ENCODE peak calls at places on chromosomes 16 and 17, in four cellular contexts. M is AG04449, W is cardiac fibroblast, K is GM12865. T is an unnamed sample.

GRCh38 chr17:82819015-82819414 is 20.8 kb downstream of the ZNF750 start:
- DNase-seq in M (no peak), W (no peak), K (no peak), T (no peak)

GRCh38 chr16:74743668-74744299 is 30.8 kb downstream of the FA2H start:
- DNase-seq in M (no peak), W (peak; percentile 38), K (no peak), T (no peak)

GRCh38 chr17:54944796-54945195 is 23.7 kb downstream of the COX11 start:
- DNase-seq in M (no peak), W (peak; percentile 20), K (no peak), T (no peak)

GRCh38 chr16:31451681-31452351 is 7.5 kb upstream of the ARMC5 start:
- DNase-seq in M (no peak), W (peak; percentile 73), K (peak; percentile 47), T (no peak)

GRCh38 chr17:44350733-44351226 is 5.7 kb downstream of the GRN start:
- DNase-seq in M (no peak), W (peak; percentile 57), K (peak; percentile 84), T (no peak)

GRCh38 chr17:73690581-73691135 is 46.4 kb upstream of the SDK2 start:
- DNase-seq in M (no peak), W (no peak), K (no peak), T (no peak)

GRCh38 chr16:12538667-12539081 is 265.0 kb downstream of the CPPED1 start:
- DNase-seq in M (no peak), W (no peak), K (peak; percentile 62), T (no peak)

GRCh38 chr17:59972778-59973177 is 8.2 kb upstream of the RNFT1 start:
- DNase-seq in M (no peak), W (peak; percentile 18), K (no peak), T (no peak)

GRCh38 chr17:40458851-40459482 is 15.7 kb downstream of the IGFBP4 start:
- DNase-seq in M (no peak), W (peak; percentile 11), K (no peak), T (no peak)

GRCh38 chr17:14205380-14205779 is 31.3 kb downstream of the CDRT15 start:
- DNase-seq in M (no peak), W (no peak), K (no peak), T (no peak)

GRCh38 chr17:50355701-50356341 is 9.9 kb downstream of the XYLT2 start:
- DNase-seq in M (no peak), W (no peak), K (no peak), T (no peak)

GRCh38 chr16:67842509-67843342 is 606 bp downstream of the THAP11 start:
- DNase-seq in M (no peak), W (peak; percentile 53), K (peak; percentile 76), T (no peak)

GRCh38 chr16:86663691-86664517 is 85.6 kb downstream of the FOXL1 start:
- DNase-seq in M (no peak), W (peak; percentile 73), K (no peak), T (no peak)

GRCh38 chr17:78112508-78113471 is 15.8 kb downstream of the TMC6 start:
- DNase-seq in M (no peak), W (peak; percentile 58), K (peak; percentile 83), T (no peak)

GRCh38 chr17:45143767-45144198 is 4.5 kb upstream of the HEXIM1 start:
- DNase-seq in M (no peak), W (peak; percentile 85), K (no peak), T (no peak)

GRCh38 chr17:68141050-68141449 is 105.5 kb downstream of the KPNA2 start:
- DNase-seq in M (no peak), W (peak; percentile 14), K (no peak), T (no peak)

GRCh38 chr16:57871457-57871856 is 69.2 kb upstream of the KIFC3 start:
- DNase-seq in M (no peak), W (peak; percentile 88), K (peak; percentile 27), T (no peak)

GRCh38 chr16:57383276-57384247 is 11.3 kb downstream of the CX3CL1 start:
- DNase-seq in M (no peak), W (no peak), K (no peak), T (no peak)

GRCh38 chr16:14424595-14424994 is 205.5 kb downstream of the PARN start:
- DNase-seq in M (no peak), W (no peak), K (no peak), T (no peak)

GRCh38 chr17:61723183-61723582 is 132.2 kb upstream of the NACA2 start:
- DNase-seq in M (no peak), W (no peak), K (no peak), T (no peak)

GRCh38 chr16:75526032-75526790 is 9.7 kb downstream of the CHST5 start:
- DNase-seq in M (no peak), W (no peak), K (no peak), T (no peak)

GRCh38 chr16:54048994-54049929 is 237.3 kb downstream of the IRX3 start:
- DNase-seq in M (no peak), W (no peak), K (no peak), T (no peak)

GRCh38 chr17:72763981-72764380 is 328.5 kb downstream of the SLC39A11 start:
- DNase-seq in M (no peak), W (no peak), K (no peak), T (no peak)

GRCh38 chr16:71777329-71777728 is 31.3 kb downstream of the AP1G1 start:
- DNase-seq in M (no peak), W (no peak), K (no peak), T (no peak)

GRCh38 chr17:47717845-47718621 is 15.0 kb upstream of the TBX21 start:
- DNase-seq in M (no peak), W (no peak), K (no peak), T (no peak)

GRCh38 chr17:78735832-78736525 is 46.1 kb downstream of the CYTH1 start:
- DNase-seq in M (no peak), W (peak; percentile 55), K (peak; percentile 47), T (no peak)

GRCh38 chr17:78535285-78536197 is 41.7 kb downstream of the DNAH17 start:
- DNase-seq in M (no peak), W (no peak), K (no peak), T (no peak)

GRCh38 chr17:149231-149630 is 11.9 kb downstream of the SCGB1C2 start:
- DNase-seq in M (no peak), W (no peak), K (no peak), T (no peak)

GRCh38 chr16:72530434-72530833 is 358.5 kb upstream of the PMFBP1 start:
- DNase-seq in M (no peak), W (peak; percentile 97), K (peak; percentile 67), T (no peak)

GRCh38 chr16:1097800-1098199 is 1.8 kb upstream of the C1QTNF8 start:
- DNase-seq in M (no peak), W (no peak), K (no peak), T (no peak)

GRCh38 chr16:1554826-1555445 is 21.5 kb downstream of the TMEM204 start:
- DNase-seq in M (no peak), W (no peak), K (no peak), T (no peak)

GRCh38 chr17:44376124-44376523 is 12.5 kb upstream of the FAM171A2 start:
- DNase-seq in M (no peak), W (peak; percentile 26), K (no peak), T (no peak)

GRCh38 chr16:88549671-88550643 is 20.2 kb upstream of the ZC3H18 start:
- DNase-seq in M (no peak), W (no peak), K (peak; percentile 57), T (no peak)

GRCh38 chr17:74816883-74817620 is 40.9 kb upstream of the NAT9 start:
- DNase-seq in M (no peak), W (no peak), K (no peak), T (no peak)

GRCh38 chr16:66566051-66566901 is at the start of gene CMTM1:
- DNase-seq in M (no peak), W (no peak), K (no peak), T (no peak)

GRCh38 chr16:73202176-73202729 is 154.3 kb upstream of the ZFHX3 start:
- DNase-seq in M (peak; percentile 97), W (peak; percentile 93), K (no peak), T (no peak)

GRCh38 chr17:22515599-22515998 is 823.3 kb downstream of the KCNJ18 start:
- DNase-seq in M (no peak), W (no peak), K (no peak), T (no peak)

GRCh38 chr17:2803971-2804370 is 7.7 kb downstream of the RAP1GAP2 start:
- DNase-seq in M (no peak), W (no peak), K (no peak), T (no peak)

GRCh38 chr16:63816304-63816703 is 1305.6 kb downstream of the CDH11 start:
- DNase-seq in M (no peak), W (no peak), K (no peak), T (no peak)

DNA sequence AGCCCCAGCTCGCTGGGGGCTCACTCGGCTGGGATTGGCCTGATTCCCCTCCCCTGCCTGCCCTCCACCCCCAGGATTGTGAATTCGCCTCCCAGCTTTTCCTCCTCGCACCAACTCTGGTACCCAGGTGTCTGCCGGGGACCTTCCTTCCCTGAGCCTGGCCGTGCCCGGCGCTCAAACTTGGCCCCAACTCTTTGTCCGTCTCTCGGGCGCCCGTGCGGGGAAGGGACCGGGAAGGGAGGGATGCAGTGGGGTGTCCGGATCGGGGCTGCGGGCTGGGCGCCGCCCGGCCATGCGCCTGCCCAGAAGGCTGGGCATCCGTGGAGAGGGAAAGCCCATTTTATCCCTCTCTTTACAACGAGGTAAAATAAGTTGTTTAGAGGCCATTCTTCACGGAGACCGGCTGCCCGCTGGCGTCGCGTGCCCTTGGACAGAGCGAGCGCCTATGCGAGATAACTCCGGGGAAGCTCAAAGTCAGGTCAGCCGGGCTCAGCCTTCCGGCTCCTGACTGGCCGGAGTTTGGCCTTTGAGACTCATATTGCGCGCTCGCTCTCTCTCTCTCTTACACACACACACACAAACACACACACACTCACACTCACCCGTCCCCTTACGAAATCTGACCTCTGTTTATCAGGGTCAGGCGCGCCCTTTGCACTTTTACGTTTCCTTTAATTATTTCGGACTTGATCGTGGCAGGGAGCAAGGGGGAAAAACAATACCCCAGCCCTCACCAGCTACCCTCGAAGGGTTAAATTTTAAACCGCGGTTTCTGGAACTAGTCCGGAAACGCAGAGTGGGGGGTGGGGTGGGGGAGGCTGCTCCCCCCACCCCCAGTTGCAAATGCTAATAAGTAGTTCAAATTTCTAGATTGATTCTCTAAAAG is 798 bp upstream of the MAF start:
- DNase-seq in M (no peak), W (peak; percentile 35), K (no peak), T (no peak)
- H3K4me3 ChIP-seq in M (peak overlapping the region; percentile 28), W (peak overlapping the region; percentile 53), K (no peak overlapping the region), T (peak overlapping the region; percentile 84)

GRCh38 chr17:80498242-80498919 is 22.0 kb upstream of the NPTX1 start:
- DNase-seq in M (no peak), W (peak; percentile 45), K (no peak), T (no peak)
- TF ChIP-seq CTCF in M (no peak), W (no peak), K (no peak), T (no peak)

GRCh38 chr16:35792516-35793285 is 2333.3 kb downstream of the TP53TG3F start:
- DNase-seq in M (no peak), W (no peak), K (no peak), T (no peak)
- H3K4me3 ChIP-seq in M (no peak overlapping the region), W (no peak overlapping the region), K (no peak overlapping the region), T (no peak overlapping the region)

DNA sequence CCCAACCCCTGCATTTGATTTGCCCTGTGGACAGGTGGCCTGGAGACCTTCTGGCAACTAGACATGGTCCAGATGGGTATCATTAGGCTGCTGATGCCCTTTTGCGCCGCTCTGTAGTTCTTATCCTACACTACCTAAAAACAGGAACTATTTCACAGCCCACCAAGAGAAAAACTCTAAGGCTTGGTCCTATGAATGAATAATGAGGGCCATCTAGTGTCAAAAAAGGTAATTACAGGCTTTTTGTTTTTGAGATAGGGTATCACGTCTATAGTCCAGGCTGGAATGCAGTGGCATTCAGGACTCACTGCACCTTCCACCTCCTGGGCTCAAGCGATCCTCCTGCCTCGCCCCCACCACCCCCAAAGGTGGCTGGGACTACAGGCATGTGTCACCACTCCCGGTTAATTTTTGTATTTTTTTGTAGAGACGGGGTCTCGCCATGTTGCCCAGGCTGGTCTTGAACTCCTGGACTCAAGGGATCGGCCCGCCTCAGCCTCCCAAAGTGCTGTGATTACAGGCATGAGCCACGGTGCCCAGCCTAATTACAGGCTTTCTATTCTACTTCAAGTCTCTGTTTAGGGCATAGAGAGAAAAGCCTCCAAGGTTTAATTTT is 20.9 kb downstream of the COIL start:
- DNase-seq in M (no peak), W (peak; percentile 73), K (peak; percentile 73), T (no peak)
- TF ChIP-seq CTCF in M (peak; percentile 25), W (peak; percentile 57), K (peak; percentile 60), T (peak; percentile 59)